ENCODE peak calls at places on chromosomes 11 and 22, in nine cellular contexts. One of them, this sample, is unnamed.

GRCh38 chr11:68371176-68372041 is 59.0 kb downstream of the LRP5 start:
- DNase-seq in neuronal stem cell: no peak
- DNase-seq in PC-3: no peak
- DNase-seq in AG04450: no peak
- DNase-seq in psoas muscle: no peak
- DNase-seq in left ventricle myocardium inferior: peak; percentile 66
- DNase-seq in IMR-90: no peak
- DNase-seq in tibial nerve: no peak
- DNase-seq in CD4-positive, alpha-beta memory T cell: no peak
- DNase-seq in this sample: no peak

GRCh38 chr11:112608466-112608865 is 347.8 kb upstream of the PLET1 start:
- DNase-seq in AG04450: no peak
- DNase-seq in IMR-90: no peak
- DNase-seq in left ventricle myocardium inferior: no peak
- DNase-seq in neuronal stem cell: no peak
- DNase-seq in PC-3: no peak
- DNase-seq in tibial nerve: no peak
- DNase-seq in psoas muscle: no peak
- DNase-seq in CD4-positive, alpha-beta memory T cell: no peak
- DNase-seq in this sample: no peak

GRCh38 chr11:47144541-47144940 is 32.1 kb downstream of the ARFGAP2 start:
- DNase-seq in IMR-90: no peak
- DNase-seq in AG04450: no peak
- DNase-seq in CD4-positive, alpha-beta memory T cell: no peak
- DNase-seq in tibial nerve: no peak
- DNase-seq in left ventricle myocardium inferior: no peak
- DNase-seq in PC-3: no peak
- DNase-seq in psoas muscle: no peak
- DNase-seq in neuronal stem cell: no peak
- DNase-seq in this sample: no peak

GRCh38 chr22:37416806-37417205 is 10.5 kb downstream of the ELFN2 start:
- DNase-seq in psoas muscle: no peak
- DNase-seq in PC-3: no peak
- DNase-seq in left ventricle myocardium inferior: no peak
- DNase-seq in tibial nerve: no peak
- DNase-seq in neuronal stem cell: no peak
- DNase-seq in CD4-positive, alpha-beta memory T cell: no peak
- DNase-seq in IMR-90: no peak
- DNase-seq in AG04450: no peak
- DNase-seq in this sample: no peak

GRCh38 chr11:30317030-30317429 is 5.9 kb upstream of the ARL14EP start:
- DNase-seq in left ventricle myocardium inferior: no peak
- DNase-seq in PC-3: no peak
- DNase-seq in neuronal stem cell: no peak
- DNase-seq in IMR-90: no peak
- DNase-seq in CD4-positive, alpha-beta memory T cell: no peak
- DNase-seq in AG04450: no peak
- DNase-seq in tibial nerve: no peak
- DNase-seq in psoas muscle: no peak
- DNase-seq in this sample: no peak

GRCh38 chr11:47413908-47414684 is 5.7 kb downstream of the SLC39A13 start:
- DNase-seq in PC-3: no peak
- DNase-seq in tibial nerve: no peak
- DNase-seq in left ventricle myocardium inferior: no peak
- DNase-seq in CD4-positive, alpha-beta memory T cell: no peak
- DNase-seq in psoas muscle: peak; percentile 74
- DNase-seq in IMR-90: peak; percentile 89
- DNase-seq in AG04450: peak; percentile 78
- DNase-seq in neuronal stem cell: no peak
- DNase-seq in this sample: no peak

GRCh38 chr11:128476729-128477128 is 110.6 kb downstream of the ETS1 start:
- DNase-seq in IMR-90: no peak
- DNase-seq in CD4-positive, alpha-beta memory T cell: peak; percentile 97
- DNase-seq in neuronal stem cell: no peak
- DNase-seq in PC-3: no peak
- DNase-seq in tibial nerve: no peak
- DNase-seq in left ventricle myocardium inferior: no peak
- DNase-seq in psoas muscle: no peak
- DNase-seq in AG04450: no peak
- DNase-seq in this sample: no peak

GRCh38 chr11:124115782-124116616 is 749 bp downstream of the VWA5A start:
- DNase-seq in psoas muscle: no peak
- DNase-seq in neuronal stem cell: no peak
- DNase-seq in left ventricle myocardium inferior: no peak
- DNase-seq in CD4-positive, alpha-beta memory T cell: no peak
- DNase-seq in PC-3: no peak
- DNase-seq in tibial nerve: no peak
- DNase-seq in AG04450: no peak
- DNase-seq in IMR-90: no peak
- DNase-seq in this sample: peak; percentile 47

GRCh38 chr11:69523453-69523852 is 42.0 kb downstream of the LINC01488 start:
- DNase-seq in IMR-90: no peak
- DNase-seq in PC-3: no peak
- DNase-seq in neuronal stem cell: no peak
- DNase-seq in tibial nerve: no peak
- DNase-seq in CD4-positive, alpha-beta memory T cell: no peak
- DNase-seq in left ventricle myocardium inferior: no peak
- DNase-seq in AG04450: no peak
- DNase-seq in psoas muscle: no peak
- DNase-seq in this sample: no peak

GRCh38 chr11:132056689-132057088 is 686.3 kb downstream of the NTM start:
- DNase-seq in psoas muscle: no peak
- DNase-seq in left ventricle myocardium inferior: no peak
- DNase-seq in neuronal stem cell: no peak
- DNase-seq in IMR-90: peak; percentile 95
- DNase-seq in tibial nerve: no peak
- DNase-seq in CD4-positive, alpha-beta memory T cell: no peak
- DNase-seq in PC-3: no peak
- DNase-seq in AG04450: peak; percentile 45
- DNase-seq in this sample: no peak

GRCh38 chr11:121672630-121673487 is 220.1 kb upstream of the SORL1-AS1 start:
- DNase-seq in tibial nerve: peak; percentile 4
- DNase-seq in neuronal stem cell: no peak
- DNase-seq in PC-3: no peak
- DNase-seq in AG04450: no peak
- DNase-seq in left ventricle myocardium inferior: peak; percentile 21
- DNase-seq in IMR-90: no peak
- DNase-seq in CD4-positive, alpha-beta memory T cell: no peak
- DNase-seq in psoas muscle: peak; percentile 20
- DNase-seq in this sample: no peak

GRCh38 chr11:60310407-60310998 is 16.6 kb upstream of the MS4A6E start:
- DNase-seq in CD4-positive, alpha-beta memory T cell: no peak
- DNase-seq in psoas muscle: no peak
- DNase-seq in IMR-90: no peak
- DNase-seq in neuronal stem cell: no peak
- DNase-seq in tibial nerve: peak; percentile 49
- DNase-seq in PC-3: no peak
- DNase-seq in AG04450: no peak
- DNase-seq in left ventricle myocardium inferior: no peak
- DNase-seq in this sample: no peak

GRCh38 chr11:115363921-115364320 is 140.3 kb downstream of the CADM1 start:
- DNase-seq in neuronal stem cell: no peak
- DNase-seq in CD4-positive, alpha-beta memory T cell: no peak
- DNase-seq in IMR-90: peak; percentile 28
- DNase-seq in left ventricle myocardium inferior: no peak
- DNase-seq in psoas muscle: no peak
- DNase-seq in tibial nerve: no peak
- DNase-seq in AG04450: no peak
- DNase-seq in PC-3: no peak
- DNase-seq in this sample: no peak

GRCh38 chr11:18714443-18714780 is 11.6 kb downstream of the IGSF22 start:
- DNase-seq in neuronal stem cell: no peak
- DNase-seq in PC-3: no peak
- DNase-seq in psoas muscle: no peak
- DNase-seq in AG04450: no peak
- DNase-seq in IMR-90: no peak
- DNase-seq in left ventricle myocardium inferior: no peak
- DNase-seq in tibial nerve: no peak
- DNase-seq in CD4-positive, alpha-beta memory T cell: no peak
- DNase-seq in this sample: no peak

GRCh38 chr11:58039589-58039988 is 8.8 kb downstream of the OR6Q1 start:
- DNase-seq in CD4-positive, alpha-beta memory T cell: no peak
- DNase-seq in left ventricle myocardium inferior: no peak
- DNase-seq in AG04450: no peak
- DNase-seq in tibial nerve: no peak
- DNase-seq in neuronal stem cell: no peak
- DNase-seq in PC-3: no peak
- DNase-seq in psoas muscle: no peak
- DNase-seq in IMR-90: no peak
- DNase-seq in this sample: no peak

GRCh38 chr11:130181295-130182272 is 22.0 kb downstream of the ST14 start:
- DNase-seq in left ventricle myocardium inferior: no peak
- DNase-seq in neuronal stem cell: no peak
- DNase-seq in PC-3: peak; percentile 89
- DNase-seq in AG04450: peak; percentile 15
- DNase-seq in tibial nerve: no peak
- DNase-seq in psoas muscle: no peak
- DNase-seq in CD4-positive, alpha-beta memory T cell: no peak
- DNase-seq in IMR-90: peak; percentile 83
- DNase-seq in this sample: no peak

GRCh38 chr22:46070215-46070721 is 80.1 kb upstream of the PPARA start:
- DNase-seq in AG04450: no peak
- DNase-seq in IMR-90: peak; percentile 42
- DNase-seq in neuronal stem cell: no peak
- DNase-seq in psoas muscle: peak; percentile 92
- DNase-seq in CD4-positive, alpha-beta memory T cell: no peak
- DNase-seq in PC-3: peak; percentile 45
- DNase-seq in left ventricle myocardium inferior: peak; percentile 84
- DNase-seq in tibial nerve: peak; percentile 71
- DNase-seq in this sample: no peak

GRCh38 chr11:2780850-2781412 is 81.1 kb upstream of the KCNQ1OT1 start:
- DNase-seq in psoas muscle: no peak
- DNase-seq in AG04450: no peak
- DNase-seq in PC-3: no peak
- DNase-seq in left ventricle myocardium inferior: peak; percentile 4
- DNase-seq in neuronal stem cell: no peak
- DNase-seq in CD4-positive, alpha-beta memory T cell: no peak
- DNase-seq in tibial nerve: no peak
- DNase-seq in IMR-90: no peak
- DNase-seq in this sample: no peak

GRCh38 chr11:1918436-1919315 is 827 bp upstream of the TNNT3 start:
- DNase-seq in PC-3: no peak
- DNase-seq in AG04450: no peak
- DNase-seq in psoas muscle: no peak
- DNase-seq in IMR-90: no peak
- DNase-seq in left ventricle myocardium inferior: no peak
- DNase-seq in tibial nerve: no peak
- DNase-seq in CD4-positive, alpha-beta memory T cell: no peak
- DNase-seq in neuronal stem cell: no peak
- DNase-seq in this sample: no peak

GRCh38 chr22:49936018-49936972 is 17.9 kb downstream of the CRELD2 start:
- DNase-seq in tibial nerve: peak; percentile 76
- DNase-seq in left ventricle myocardium inferior: peak; percentile 93
- DNase-seq in neuronal stem cell: no peak
- DNase-seq in psoas muscle: peak; percentile 96
- DNase-seq in PC-3: peak; percentile 57
- DNase-seq in AG04450: peak; percentile 24
- DNase-seq in IMR-90: peak; percentile 86
- DNase-seq in CD4-positive, alpha-beta memory T cell: peak; percentile 98
- DNase-seq in this sample: no peak

GRCh38 chr22:20021196-20022181 is 579 bp downstream of the TANGO2 start:
- DNase-seq in neuronal stem cell: no peak
- DNase-seq in CD4-positive, alpha-beta memory T cell: no peak
- DNase-seq in AG04450: no peak
- DNase-seq in psoas muscle: peak; percentile 72
- DNase-seq in tibial nerve: peak; percentile 50
- DNase-seq in PC-3: peak; percentile 46
- DNase-seq in IMR-90: peak; percentile 54
- DNase-seq in left ventricle myocardium inferior: peak; percentile 82
- DNase-seq in this sample: no peak

GRCh38 chr22:26416670-26417270 is 12.3 kb upstream of the ASPHD2 start:
- DNase-seq in neuronal stem cell: no peak
- DNase-seq in AG04450: peak; percentile 39
- DNase-seq in left ventricle myocardium inferior: no peak
- DNase-seq in IMR-90: peak; percentile 73
- DNase-seq in psoas muscle: peak; percentile 39
- DNase-seq in tibial nerve: peak; percentile 11
- DNase-seq in PC-3: peak; percentile 77
- DNase-seq in CD4-positive, alpha-beta memory T cell: no peak
- DNase-seq in this sample: no peak

GRCh38 chr11:7413961-7414728 is 71.2 kb upstream of the OLFML1 start:
- DNase-seq in left ventricle myocardium inferior: no peak
- DNase-seq in AG04450: no peak
- DNase-seq in PC-3: peak; percentile 83
- DNase-seq in CD4-positive, alpha-beta memory T cell: no peak
- DNase-seq in IMR-90: no peak
- DNase-seq in tibial nerve: no peak
- DNase-seq in neuronal stem cell: no peak
- DNase-seq in psoas muscle: no peak
- DNase-seq in this sample: no peak
- H3K9me3 ChIP-seq in left ventricle myocardium inferior: peaks cover 12% of the 10 kb centered on the region
- H3K9me3 ChIP-seq in AG04450: no peaks in the 10 kb centered on the region
- H3K9me3 ChIP-seq in PC-3: no peaks in the 10 kb centered on the region
- H3K9me3 ChIP-seq in CD4-positive, alpha-beta memory T cell: no peaks in the 10 kb centered on the region
- H3K9me3 ChIP-seq in IMR-90: no peaks in the 10 kb centered on the region
- H3K9me3 ChIP-seq in tibial nerve: no peaks in the 10 kb centered on the region
- H3K9me3 ChIP-seq in neuronal stem cell: no peaks in the 10 kb centered on the region
- H3K9me3 ChIP-seq in psoas muscle: no peaks in the 10 kb centered on the region
- H3K9me3 ChIP-seq in this sample: no peaks in the 10 kb centered on the region

DNA sequence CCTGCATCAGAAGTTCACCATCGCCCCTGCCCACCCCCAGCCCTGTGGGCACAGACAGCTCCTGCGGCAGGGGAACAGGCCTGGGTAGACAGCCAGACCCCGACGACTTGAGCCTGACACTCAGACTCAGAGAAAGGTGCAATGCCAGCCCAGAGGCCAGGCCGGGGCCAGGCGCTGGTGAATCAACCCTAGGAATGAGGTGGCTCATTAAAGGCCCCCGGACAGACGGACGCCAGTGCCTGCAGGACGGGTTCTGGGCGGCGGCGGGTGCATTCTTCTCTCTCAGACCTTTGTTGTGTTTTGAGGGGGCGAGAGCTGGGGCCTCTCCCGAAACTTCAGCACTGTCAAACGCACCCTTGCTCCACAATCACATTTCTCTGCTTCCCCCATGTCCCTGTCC is 5.6 kb downstream of the OVOL1 start:
- DNase-seq in IMR-90: no peak
- DNase-seq in AG04450: no peak
- DNase-seq in CD4-positive, alpha-beta memory T cell: no peak
- DNase-seq in PC-3: peak; percentile 66
- DNase-seq in psoas muscle: no peak
- DNase-seq in neuronal stem cell: no peak
- DNase-seq in left ventricle myocardium inferior: no peak
- DNase-seq in tibial nerve: no peak
- DNase-seq in this sample: no peak
- H3K4me3 ChIP-seq in IMR-90: no peak overlapping the region
- H3K4me3 ChIP-seq in AG04450: no peak overlapping the region
- H3K4me3 ChIP-seq in CD4-positive, alpha-beta memory T cell: no peak overlapping the region
- H3K4me3 ChIP-seq in PC-3: peak overlapping the region; percentile 39
- H3K4me3 ChIP-seq in psoas muscle: no peak overlapping the region
- H3K4me3 ChIP-seq in neuronal stem cell: no peak overlapping the region
- H3K4me3 ChIP-seq in left ventricle myocardium inferior: no peak overlapping the region
- H3K4me3 ChIP-seq in tibial nerve: no peak overlapping the region
- H3K4me3 ChIP-seq in this sample: no peak overlapping the region

GRCh38 chr11:92417326-92417725 is 192.7 kb downstream of the FAT3 start:
- DNase-seq in tibial nerve: no peak
- DNase-seq in left ventricle myocardium inferior: no peak
- DNase-seq in PC-3: peak; percentile 51
- DNase-seq in IMR-90: no peak
- DNase-seq in psoas muscle: no peak
- DNase-seq in AG04450: no peak
- DNase-seq in neuronal stem cell: no peak
- DNase-seq in CD4-positive, alpha-beta memory T cell: no peak
- DNase-seq in this sample: no peak
- H3K27ac ChIP-seq in tibial nerve: no peak overlapping the region
- H3K27ac ChIP-seq in left ventricle myocardium inferior: no peak overlapping the region
- H3K27ac ChIP-seq in PC-3: no peak overlapping the region
- H3K27ac ChIP-seq in IMR-90: no peak overlapping the region
- H3K27ac ChIP-seq in psoas muscle: no peak overlapping the region
- H3K27ac ChIP-seq in AG04450: no peak overlapping the region
- H3K27ac ChIP-seq in neuronal stem cell: no peak overlapping the region
- H3K27ac ChIP-seq in CD4-positive, alpha-beta memory T cell: no peak overlapping the region
- H3K27ac ChIP-seq in this sample: no peak overlapping the region

GRCh38 chr11:55852141-55852540 is 13.6 kb downstream of the OR5D16 start:
- DNase-seq in PC-3: no peak
- DNase-seq in tibial nerve: no peak
- DNase-seq in CD4-positive, alpha-beta memory T cell: no peak
- DNase-seq in left ventricle myocardium inferior: no peak
- DNase-seq in IMR-90: no peak
- DNase-seq in neuronal stem cell: no peak
- DNase-seq in AG04450: no peak
- DNase-seq in psoas muscle: no peak
- DNase-seq in this sample: no peak
- H3K9me3 ChIP-seq in PC-3: peaks cover 3% of the 10 kb centered on the region
- H3K9me3 ChIP-seq in tibial nerve: no peaks in the 10 kb centered on the region
- H3K9me3 ChIP-seq in CD4-positive, alpha-beta memory T cell: no peaks in the 10 kb centered on the region
- H3K9me3 ChIP-seq in left ventricle myocardium inferior: no peaks in the 10 kb centered on the region
- H3K9me3 ChIP-seq in IMR-90: peaks cover 1% of the 10 kb centered on the region
- H3K9me3 ChIP-seq in neuronal stem cell: no peaks in the 10 kb centered on the region
- H3K9me3 ChIP-seq in AG04450: peaks cover 2% of the 10 kb centered on the region
- H3K9me3 ChIP-seq in psoas muscle: no peaks in the 10 kb centered on the region
- H3K9me3 ChIP-seq in this sample: peaks cover 1% of the 10 kb centered on the region